ENCODE peak calls at places on chromosomes 7 and 10, in four cellular contexts. V is body of pancreas, R is cardiac muscle cell, A is colonic mucosa. Z is an unnamed sample. For H3K27me3, the result is how much of the 10 kb centered on the place peaks cover.

GRCh38 chr7:104981671-104982036 is 32.4 kb upstream of the KMT2E start:
- DNase-seq in V (no peak), R (no peak), A (no peak), Z (no peak)

GRCh38 chr7:141649137-141649864 is 52.7 kb downstream of the DENND11 start:
- DNase-seq in V (no peak), R (no peak), A (no peak), Z (no peak)

GRCh38 chr10:108970016-108970415 is 953.3 kb downstream of the XPNPEP1 start:
- DNase-seq in V (no peak), R (peak), A (no peak), Z (peak)

GRCh38 chr7:95190515-95190914 is 133.8 kb downstream of the PON1 start:
- DNase-seq in V (no peak), R (no peak), A (no peak), Z (no peak)

GRCh38 chr10:88886557-88886956 is 6.5 kb downstream of the STAMBPL1 start:
- DNase-seq in V (no peak), R (no peak), A (no peak), Z (no peak)

GRCh38 chr7:77940647-77941046 is 142.1 kb downstream of the PHTF2 start:
- DNase-seq in V (no peak), R (peak), A (no peak), Z (no peak)

GRCh38 chr7:91151916-91152315 is 112.3 kb upstream of the FZD1 start:
- DNase-seq in V (no peak), R (no peak), A (no peak), Z (no peak)

GRCh38 chr7:18520450-18521235 is 25.1 kb downstream of the HDAC9 start:
- DNase-seq in V (no peak), R (no peak), A (no peak), Z (no peak)

GRCh38 chr7:70595741-70596574 is 536.0 kb upstream of the GALNT17 start:
- DNase-seq in V (no peak), R (peak), A (peak), Z (no peak)

GRCh38 chr7:88967432-88967831 is 171.9 kb upstream of the TEX47 start:
- DNase-seq in V (no peak), R (no peak), A (no peak), Z (no peak)

GRCh38 chr7:28160551-28160991 is 20.0 kb downstream of the JAZF1 start:
- DNase-seq in V (no peak), R (no peak), A (no peak), Z (no peak)

GRCh38 chr7:136687693-136688322 is 180.6 kb upstream of the CHRM2 start:
- DNase-seq in V (no peak), R (no peak), A (no peak), Z (no peak)

GRCh38 chr7:66839814-66840213 is 81.2 kb upstream of the TMEM248 start:
- DNase-seq in V (no peak), R (no peak), A (no peak), Z (no peak)

GRCh38 chr10:71957546-71958275 is 6.5 kb upstream of the CHST3 start:
- DNase-seq in V (no peak), R (no peak), A (no peak), Z (no peak)

GRCh38 chr10:63720072-63720537 is 198.9 kb downstream of the REEP3 start:
- DNase-seq in V (peak), R (peak), A (peak), Z (no peak)

GRCh38 chr10:89351402-89352038 is 23.7 kb downstream of the IFIT3 start:
- DNase-seq in V (no peak), R (no peak), A (no peak), Z (no peak)

GRCh38 chr7:131459256-131459655 is 97.2 kb downstream of the PODXL start:
- DNase-seq in V (no peak), R (peak), A (no peak), Z (no peak)

GRCh38 chr10:13795653-13796555 is 209.1 kb downstream of the PRPF18 start:
- DNase-seq in V (no peak), R (no peak), A (no peak), Z (no peak)
- H3K27me3 ChIP-seq in V (under half), R (under half), A (under half), Z (under half)

GRCh38 chr10:132381726-132382125 is 15.3 kb upstream of the PWWP2B start:
- DNase-seq in V (no peak), R (no peak), A (no peak), Z (no peak)
- H3K27me3 ChIP-seq in V (under half), R (under half), A (under half), Z (under half)

GRCh38 chr7:39312254-39312989 is 253.8 kb upstream of the YAE1 start:
- DNase-seq in V (no peak), R (no peak), A (no peak), Z (no peak)
- H3K27me3 ChIP-seq in V (under half), R (under half), A (under half), Z (under half)

GRCh38 chr7:1644341-1645070 is 25.6 kb upstream of the ELFN1 start:
- DNase-seq in V (no peak), R (no peak), A (no peak), Z (no peak)
- H3K27me3 ChIP-seq in V (under half), R (under half), A (under half), Z (under half)

GRCh38 chr10:70939397-70939796 is 51.0 kb upstream of the PCBD1 start:
- DNase-seq in V (no peak), R (no peak), A (no peak), Z (no peak)
- H3K27me3 ChIP-seq in V (under half), R (under half), A (under half), Z (under half)